ENCODE peak calls at places on chromosomes 4 and X, in nine cellular contexts. D is activated CD4-positive, alpha-beta T cell treated with anti-CD3 and anti-CD28 coated beads, Interleukin-2, amount 10 ng/mL, durations not matched to agents 7 days and 5 days; R is NCI-H2029; P is posterior cingulate gyrus; V is HT-29; Z is stimulated activated CD8-positive, alpha-beta memory T cell treated with anti-CD3 and anti-CD28 coated beads, Interleukin-15, amount 100 ng/mL, for 1 hour; A is WTC11; C is NCI-H2227 treated with DMSO at 0.1 percent for 48 hours; B is DMS153. U is an unnamed sample.

GRCh38 chr4:113692809-113693411 is 68.6 kb downstream of the CAMK2D start:
- DNase-seq in D (no peak), R (no peak), P (no peak), V (peak), Z (no peak), A (no peak), C (no peak), B (no peak), U (no peak)

GRCh38 chr4:178090640-178091411 is 648.6 kb upstream of the AGA start:
- DNase-seq in D (no peak), R (no peak), P (peak), V (no peak), Z (no peak), A (peak), C (no peak), B (no peak), U (no peak)

GRCh38 chr4:24630937-24631336 is 46.6 kb upstream of the DHX15 start:
- DNase-seq in D (no peak), R (no peak), P (no peak), V (no peak), Z (no peak), A (no peak), C (no peak), B (no peak), U (no peak)

GRCh38 chr4:86835677-86836076 is 13.5 kb downstream of the SLC10A6 start:
- DNase-seq in D (no peak), R (no peak), P (no peak), V (no peak), Z (no peak), A (no peak), C (no peak), B (no peak), U (no peak)

GRCh38 chrX:26597981-26598380 is 382.0 kb downstream of the MAGEB5 start:
- DNase-seq in D (no peak), R (no peak), P (no peak), V (no peak), Z (no peak), A (no peak), C (no peak), B (no peak), U (no peak)

GRCh38 chr4:1052231-1052671 is 40.8 kb downstream of the FGFRL1 start:
- DNase-seq in D (no peak), R (no peak), P (peak), V (no peak), Z (no peak), A (no peak), C (no peak), B (no peak), U (no peak)

GRCh38 chr4:93788712-93789111 is 39.8 kb upstream of the ATOH1 start:
- DNase-seq in D (no peak), R (no peak), P (no peak), V (peak), Z (no peak), A (no peak), C (no peak), B (no peak), U (peak)

GRCh38 chr4:113695328-113696169 is 66.0 kb downstream of the CAMK2D start:
- DNase-seq in D (no peak), R (no peak), P (no peak), V (no peak), Z (no peak), A (no peak), C (no peak), B (no peak), U (no peak)

GRCh38 chrX:72685810-72686465 is 28.2 kb downstream of the PHKA1 start:
- DNase-seq in D (no peak), R (peak), P (no peak), V (peak), Z (no peak), A (no peak), C (no peak), B (peak), U (no peak)

GRCh38 chr4:80006935-80007744 is 65.9 kb downstream of the ANTXR2 start:
- DNase-seq in D (no peak), R (no peak), P (no peak), V (no peak), Z (no peak), A (no peak), C (no peak), B (no peak), U (no peak)